ENCODE peak calls at places on chromosome 6, in eight cellular contexts. U is HepG2, R is astrocyte, L is mammary epithelial cell, P is OCI-LY7, A is fibroblast of lung, Y is iPS DF 6.9, I is lower leg skin. S is an unnamed sample.

GRCh38 chr6:111875741-111876140 is 2.5 kb upstream of the FYN start:
- DNase-seq in U (no peak), R (no peak), L (no peak), P (no peak), A (no peak), Y (no peak), I (no peak), S (no peak)

GRCh38 chr6:147001621-147002020 is 202.6 kb upstream of the STXBP5 start:
- DNase-seq in U (no peak), R (no peak), L (peak; percentile 11), P (no peak), A (no peak), Y (no peak), I (no peak), S (no peak)

GRCh38 chr6:111880181-111880944 is 7.1 kb upstream of the FYN start:
- DNase-seq in U (no peak), R (peak; percentile 69), L (peak; percentile 35), P (no peak), A (peak; percentile 76), Y (no peak), I (no peak), S (no peak)

GRCh38 chr6:109024784-109025183 is 69.9 kb downstream of the SESN1 start:
- DNase-seq in U (no peak), R (no peak), L (no peak), P (no peak), A (no peak), Y (no peak), I (no peak), S (no peak)

GRCh38 chr6:34238507-34239239 is 2.0 kb downstream of the HMGA1 start:
- DNase-seq in U (no peak), R (no peak), L (no peak), P (no peak), A (no peak), Y (no peak), I (no peak), S (no peak)

GRCh38 chr6:157281570-157281969 is 41.7 kb downstream of the TMEM242 start:
- DNase-seq in U (no peak), R (no peak), L (no peak), P (peak; percentile 26), A (no peak), Y (no peak), I (no peak), S (no peak)

GRCh38 chr6:317068-317451 is 24.8 kb downstream of the DUSP22 start:
- DNase-seq in U (no peak), R (no peak), L (no peak), P (no peak), A (no peak), Y (no peak), I (no peak), S (no peak)

GRCh38 chr6:108288742-108289141 is 6.1 kb upstream of the AFG1L start:
- DNase-seq in U (no peak), R (no peak), L (no peak), P (no peak), A (no peak), Y (no peak), I (no peak), S (no peak)

GRCh38 chr6:148814082-148814790 is 67.4 kb downstream of the UST start:
- DNase-seq in U (no peak), R (no peak), L (no peak), P (no peak), A (no peak), Y (no peak), I (no peak), S (no peak)

GRCh38 chr6:74018825-74019224 is 322.8 kb downstream of the CD109 start:
- DNase-seq in U (no peak), R (no peak), L (no peak), P (no peak), A (no peak), Y (no peak), I (no peak), S (no peak)

GRCh38 chr6:75604294-75604693 is 2.6 kb downstream of the SENP6 start:
- DNase-seq in U (no peak), R (no peak), L (no peak), P (no peak), A (no peak), Y (no peak), I (no peak), S (no peak)

GRCh38 chr6:122145741-122146240 is 253.7 kb upstream of the HSF2 start:
- DNase-seq in U (no peak), R (no peak), L (no peak), P (no peak), A (no peak), Y (no peak), I (no peak), S (no peak)

GRCh38 chr6:139290787-139291294 is 957 bp downstream of the TXLNB start:
- DNase-seq in U (no peak), R (peak; percentile 71), L (no peak), P (peak; percentile 89), A (peak; percentile 75), Y (no peak), I (peak; percentile 21), S (peak; percentile 94)

GRCh38 chr6:36129889-36130671 is at the start of gene MAPK13:
- DNase-seq in U (peak; percentile 25), R (no peak), L (no peak), P (no peak), A (peak; percentile 15), Y (no peak), I (no peak), S (no peak)

GRCh38 chr6:163180874-163181541 is 233.5 kb upstream of the QKI start:
- DNase-seq in U (peak; percentile 91), R (peak; percentile 36), L (peak; percentile 2), P (no peak), A (peak; percentile 56), Y (peak; percentile 57), I (peak; percentile 50), S (no peak)

GRCh38 chr6:102407886-102408741 is 1014.6 kb downstream of the GRIK2 start:
- DNase-seq in U (no peak), R (no peak), L (no peak), P (no peak), A (no peak), Y (no peak), I (no peak), S (no peak)

GRCh38 chr6:80280258-80281010 is 174.0 kb downstream of the BCKDHB start:
- DNase-seq in U (no peak), R (peak; percentile 58), L (peak; percentile 86), P (no peak), A (peak; percentile 69), Y (no peak), I (no peak), S (no peak)

GRCh38 chr6:166306378-166307081 is 1.7 kb downstream of the PRR18 start:
- DNase-seq in U (peak; percentile 59), R (no peak), L (no peak), P (no peak), A (no peak), Y (no peak), I (no peak), S (no peak)

GRCh38 chr6:166305562-166306117 is 2.6 kb downstream of the PRR18 start:
- DNase-seq in U (no peak), R (no peak), L (no peak), P (no peak), A (no peak), Y (no peak), I (no peak), S (no peak)

GRCh38 chr6:166307981-166308768 is at the start of gene PRR18:
- DNase-seq in U (no peak), R (no peak), L (no peak), P (peak; percentile 65), A (no peak), Y (no peak), I (no peak), S (no peak)

GRCh38 chr6:166308769-166309589 is 787 bp upstream of the PRR18 start:
- DNase-seq in U (peak; percentile 36), R (no peak), L (no peak), P (no peak), A (no peak), Y (no peak), I (no peak), S (no peak)

DNA sequence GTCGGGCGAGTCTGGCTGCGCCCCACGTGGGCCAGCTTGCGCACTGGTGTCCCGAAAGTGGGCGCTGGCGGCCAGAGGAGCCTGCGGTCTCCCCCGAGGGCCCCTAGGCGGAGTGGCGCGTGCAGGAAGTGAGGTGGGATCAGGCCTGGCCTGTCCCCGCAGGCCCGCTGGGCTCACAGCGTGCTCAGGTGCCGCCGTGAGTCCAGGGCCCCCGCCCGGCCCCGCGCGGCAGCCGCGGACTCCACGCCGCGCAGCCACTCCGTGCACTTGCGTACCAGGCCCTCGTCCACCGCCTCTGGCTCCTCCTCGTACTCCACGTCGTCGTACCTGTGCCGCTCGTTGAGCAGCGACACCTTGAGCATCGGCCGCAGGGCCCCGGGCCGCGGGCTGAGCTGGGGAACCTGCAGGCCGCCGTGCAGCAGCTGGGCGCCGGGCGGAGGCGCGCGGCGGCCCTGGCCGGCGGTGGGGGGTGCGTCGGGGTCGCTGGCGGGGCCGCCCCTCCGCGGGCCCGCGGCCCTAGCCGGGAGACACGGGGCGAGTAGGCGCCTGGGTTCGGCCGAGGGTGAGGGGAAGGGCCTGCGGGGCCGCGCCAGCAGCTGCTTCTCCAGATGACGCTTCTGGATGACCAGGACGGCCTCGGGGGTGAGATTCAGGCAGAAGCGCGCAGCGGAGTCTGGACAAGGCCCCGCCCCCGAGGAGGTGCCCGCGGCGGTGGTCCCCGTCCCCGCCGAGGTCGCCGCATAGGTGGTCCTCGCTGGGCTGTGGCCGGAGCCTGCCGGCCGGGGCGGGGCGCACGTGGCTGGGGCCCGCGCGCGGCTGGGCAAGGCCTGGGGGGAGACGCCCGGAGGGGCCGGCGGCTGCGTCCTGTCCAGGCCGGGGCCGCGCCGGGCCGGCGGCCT is 861 bp downstream of the PRR18 start:
- DNase-seq in U (no peak), R (no peak), L (no peak), P (no peak), A (peak; percentile 2), Y (no peak), I (no peak), S (no peak)
- H3K4me3 ChIP-seq in U (peak overlapping the region; percentile 76), R (peak overlapping the region; percentile 37), L (no peak overlapping the region), P (peak overlapping the region; percentile 62), A (no peak overlapping the region), Y (peak overlapping the region; percentile 29), I (no peak overlapping the region), S (no peak overlapping the region)

DNA sequence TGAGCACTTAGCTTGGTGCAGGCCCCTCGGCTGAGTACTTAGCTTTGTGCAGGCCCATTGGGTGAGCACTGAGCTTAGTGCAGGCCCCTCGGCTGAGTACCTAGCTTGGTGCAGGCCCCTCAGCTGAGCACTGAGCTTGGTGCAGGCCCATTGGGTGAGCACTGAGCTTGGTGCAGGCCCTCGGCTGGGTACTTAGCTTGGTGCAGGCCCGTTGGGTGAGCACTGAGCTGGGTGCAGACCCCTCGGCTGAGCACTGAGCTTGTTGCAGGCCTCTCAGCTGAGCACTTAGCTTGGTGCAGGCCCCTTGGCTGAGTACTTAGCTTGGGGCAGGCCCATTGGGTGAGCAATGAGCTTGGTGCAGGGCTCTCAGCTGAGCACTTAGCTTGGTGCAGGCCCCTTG is 387.1 kb downstream of the THBS2 start:
- DNase-seq in U (no peak), R (no peak), L (no peak), P (no peak), A (no peak), Y (no peak), I (no peak), S (no peak)
- H3K4me3 ChIP-seq in U (no peak overlapping the region), R (no peak overlapping the region), L (no peak overlapping the region), P (no peak overlapping the region), A (no peak overlapping the region), Y (no peak overlapping the region), I (no peak overlapping the region), S (no peak overlapping the region)

GRCh38 chr6:90584636-90585255 is 2.1 kb downstream of the MAP3K7 start:
- DNase-seq in U (no peak), R (peak; percentile 54), L (no peak), P (peak; percentile 18), A (peak; percentile 60), Y (no peak), I (no peak), S (no peak)
- H3K4me3 ChIP-seq in U (peak overlapping the region; percentile 96), R (peak overlapping the region; percentile 71), L (peak overlapping the region; percentile 94), P (peak overlapping the region; percentile 99), A (peak overlapping the region; percentile 96), Y (no peak overlapping the region), I (no peak overlapping the region), S (no peak overlapping the region)

GRCh38 chr6:6915219-6915618 is 192.5 kb upstream of the RREB1 start:
- DNase-seq in U (no peak), R (no peak), L (peak; percentile 22), P (no peak), A (no peak), Y (no peak), I (no peak), S (no peak)
- H3K4me3 ChIP-seq in U (no peak overlapping the region), R (no peak overlapping the region), L (no peak overlapping the region), P (no peak overlapping the region), A (peak overlapping the region; percentile 43), Y (no peak overlapping the region), I (no peak overlapping the region), S (no peak overlapping the region)